ENCODE peak calls at places on chromosomes 7 and 10, in ten cellular contexts. O is stomach; V is pancreas; P is lower lobe of right lung; Q is right cardiac atrium; I is psoas muscle; T is CD8-positive, alpha-beta T cell; J is left ventricle myocardium inferior; M is PC-9; G is cardiac muscle cell. U is an unnamed sample.
A peak's percentile ranks its signal among the peaks of the same experiment; 100 is the strongest.

GRCh38 chr7:76011437-76011836 is 17.0 kb upstream of the TMEM120A start:
- DNase-seq in G (peak; percentile 79), I (peak; percentile 78), Q (peak; percentile 78), T (no peak), J (peak; percentile 76), V (no peak), P (no peak), O (no peak), M (no peak), U (peak; percentile 74)

GRCh38 chr10:124446830-124447740 is 2.8 kb downstream of the NKX1-2 start:
- DNase-seq in G (no peak), M (no peak), J (no peak), Q (no peak), O (no peak), V (no peak), T (no peak), I (no peak), P (no peak), U (no peak)

GRCh38 chr7:38425509-38425908 is 152.1 kb upstream of the TARP start:
- DNase-seq in J (no peak), I (no peak), M (no peak), O (no peak), P (no peak), V (no peak), G (no peak), T (no peak), Q (no peak), U (no peak)

GRCh38 chr7:139358541-139359365 is 941 bp upstream of the LUC7L2 start:
- DNase-seq in T (no peak), J (no peak), I (no peak), P (peak; percentile 43), G (no peak), V (peak; percentile 29), Q (no peak), O (no peak), M (peak; percentile 70), U (no peak)

GRCh38 chr7:28723336-28723735 is 234.8 kb downstream of the TRIL start:
- DNase-seq in Q (no peak), T (no peak), O (no peak), V (no peak), P (no peak), M (no peak), J (no peak), I (no peak), G (no peak), U (no peak)

GRCh38 chr10:94210465-94211186 is 152.1 kb downstream of the NOC3L start:
- DNase-seq in M (no peak), I (no peak), J (no peak), Q (no peak), G (peak; percentile 42), V (peak; percentile 33), T (no peak), P (no peak), O (no peak), U (no peak)

GRCh38 chr7:4472739-4473138 is 209.4 kb upstream of the FOXK1 start:
- DNase-seq in G (no peak), O (no peak), M (no peak), I (no peak), P (no peak), V (no peak), Q (no peak), J (no peak), T (no peak), U (no peak)

GRCh38 chr10:93947055-93947454 is 46.7 kb upstream of the PLCE1 start:
- DNase-seq in G (peak; percentile 59), T (no peak), I (peak; percentile 81), V (no peak), Q (peak; percentile 37), O (no peak), J (peak; percentile 40), M (no peak), P (no peak), U (peak; percentile 77)

GRCh38 chr7:50607524-50608125 is 42.4 kb upstream of the DDC start:
- DNase-seq in Q (no peak), I (peak; percentile 71), M (no peak), G (no peak), J (no peak), O (no peak), P (no peak), V (no peak), T (no peak), U (no peak)

GRCh38 chr7:87156709-87157108 is 4.5 kb downstream of the DMTF1 start:
- DNase-seq in T (no peak), M (no peak), J (no peak), G (no peak), V (no peak), I (no peak), O (no peak), Q (no peak), P (no peak), U (no peak)

GRCh38 chr10:114603943-114604342 is 54.1 kb downstream of the ABLIM1 start:
- DNase-seq in P (no peak), G (peak; percentile 61), I (no peak), M (peak; percentile 81), T (no peak), V (no peak), Q (peak; percentile 32), J (no peak), O (no peak), U (no peak)

GRCh38 chr7:127413962-127414361 is 21.5 kb upstream of the ZNF800 start:
- DNase-seq in V (no peak), J (no peak), M (no peak), G (no peak), P (no peak), T (no peak), O (no peak), Q (no peak), I (no peak), U (no peak)

GRCh38 chr10:58886390-58886789 is 290.1 kb upstream of the PHYHIPL start:
- DNase-seq in T (no peak), V (no peak), Q (no peak), J (no peak), O (no peak), M (no peak), I (no peak), P (no peak), G (no peak), U (no peak)

GRCh38 chr7:74598558-74598957 is 59.0 kb upstream of the GTF2I start:
- DNase-seq in V (no peak), M (no peak), I (no peak), O (no peak), G (no peak), T (no peak), Q (no peak), J (no peak), P (no peak), U (no peak)

GRCh38 chr10:26474062-26474461 is 35.9 kb downstream of the APBB1IP start:
- DNase-seq in I (no peak), O (no peak), V (no peak), T (no peak), Q (no peak), G (no peak), J (no peak), P (no peak), M (no peak), U (no peak)
- H3K9me3 ChIP-seq in I (no peaks in the 10 kb centered on the region), O (no peaks in the 10 kb centered on the region), V (no peaks in the 10 kb centered on the region), T (no peaks in the 10 kb centered on the region), Q (no peaks in the 10 kb centered on the region), G (no peaks in the 10 kb centered on the region), J (no peaks in the 10 kb centered on the region), P (no peaks in the 10 kb centered on the region), M (no peaks in the 10 kb centered on the region), U (no peaks in the 10 kb centered on the region)

GRCh38 chr10:45374451-45375052 is 536 bp downstream of the ALOX5 start:
- DNase-seq in V (peak; percentile 47), O (no peak), G (no peak), Q (no peak), J (no peak), P (no peak), M (peak; percentile 77), T (no peak), I (no peak), U (peak; percentile 53)
- H3K9me3 ChIP-seq in V (no peaks in the 10 kb centered on the region), O (no peaks in the 10 kb centered on the region), G (no peaks in the 10 kb centered on the region), Q (no peaks in the 10 kb centered on the region), J (no peaks in the 10 kb centered on the region), P (no peaks in the 10 kb centered on the region), M (no peaks in the 10 kb centered on the region), T (no peaks in the 10 kb centered on the region), I (no peaks in the 10 kb centered on the region), U (no peaks in the 10 kb centered on the region)

GRCh38 chr7:151869968-151870918 is 6.7 kb downstream of the PRKAG2 start:
- DNase-seq in V (no peak), P (no peak), T (no peak), I (no peak), J (peak; percentile 12), G (no peak), Q (no peak), M (no peak), O (no peak), U (no peak)

GRCh38 chr7:151866761-151867650 is 9.9 kb downstream of the PRKAG2 start:
- DNase-seq in M (no peak), G (no peak), T (no peak), I (no peak), P (no peak), Q (no peak), O (no peak), V (no peak), J (no peak), U (no peak)

GRCh38 chr7:151868805-151869188 is 8.1 kb downstream of the PRKAG2 start:
- DNase-seq in P (no peak), I (no peak), J (no peak), O (no peak), M (no peak), T (no peak), G (no peak), Q (no peak), V (no peak), U (no peak)

GRCh38 chr7:151869457-151869856 is 7.5 kb downstream of the PRKAG2 start:
- DNase-seq in Q (no peak), J (peak; percentile 10), M (no peak), G (no peak), O (no peak), P (no peak), V (no peak), T (no peak), I (peak; percentile 23), U (no peak)

GRCh38 chr7:151867912-151868804 is 8.8 kb downstream of the PRKAG2 start:
- DNase-seq in G (no peak), V (peak; percentile 63), Q (peak; percentile 62), T (no peak), O (peak; percentile 83), M (no peak), P (no peak), I (peak; percentile 42), J (peak; percentile 79), U (no peak)
- H3K9me3 ChIP-seq in G (no peaks in the 10 kb centered on the region), V (no peaks in the 10 kb centered on the region), Q (no peaks in the 10 kb centered on the region), T (no peaks in the 10 kb centered on the region), O (no peaks in the 10 kb centered on the region), M (no peaks in the 10 kb centered on the region), P (no peaks in the 10 kb centered on the region), I (no peaks in the 10 kb centered on the region), J (no peaks in the 10 kb centered on the region), U (no peaks in the 10 kb centered on the region)

DNA sequence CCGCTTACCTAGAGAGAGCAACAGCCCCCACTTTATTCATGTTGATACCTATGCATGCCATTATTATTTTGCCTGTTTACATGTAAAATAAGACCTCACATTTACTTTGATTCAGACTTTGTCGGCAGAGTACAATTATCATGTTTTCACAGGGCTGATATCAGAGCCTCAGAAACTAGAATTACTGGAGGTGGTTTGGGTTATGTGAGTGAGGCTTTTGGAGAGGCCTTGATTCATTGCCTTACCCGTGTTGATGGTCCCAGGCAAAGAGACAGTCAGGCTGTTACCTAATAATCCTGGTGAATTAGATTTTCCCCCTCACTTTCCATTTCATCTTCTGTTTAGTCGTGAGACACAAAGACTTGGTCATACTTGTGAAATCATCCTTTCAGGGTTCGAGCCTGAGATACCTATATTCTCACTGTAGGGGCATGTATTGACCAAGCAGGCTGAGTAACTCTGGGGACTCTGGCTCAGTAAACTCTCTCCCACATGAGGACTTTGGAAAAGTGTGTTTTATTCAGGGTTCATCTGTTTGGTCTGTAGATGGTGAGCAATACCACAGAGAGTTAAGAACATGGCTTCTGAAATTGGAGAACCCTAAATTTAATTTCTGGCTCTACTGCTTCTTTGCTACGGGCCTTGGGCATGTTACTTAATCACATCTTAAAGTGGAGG is 150.9 kb downstream of the CELF2 start:
- DNase-seq in Q (no peak), T (no peak), M (no peak), G (no peak), I (no peak), V (no peak), J (no peak), O (no peak), P (no peak), U (no peak)
- H3K9me3 ChIP-seq in Q (no peaks in the 10 kb centered on the region), T (no peaks in the 10 kb centered on the region), M (no peaks in the 10 kb centered on the region), G (no peaks in the 10 kb centered on the region), I (no peaks in the 10 kb centered on the region), V (no peaks in the 10 kb centered on the region), J (no peaks in the 10 kb centered on the region), O (no peaks in the 10 kb centered on the region), P (no peaks in the 10 kb centered on the region), U (no peaks in the 10 kb centered on the region)